ENCODE peak calls at places on chromosomes 5 and 9, in four cellular contexts. P, W, F and O are unnamed samples.

GRCh38 chr5:141369994-141370848 is at the start of gene PCDHGB3:
- DNase-seq in P (no peak), W (peak), F (no peak), O (peak)

GRCh38 chr5:140131967-140132409 is 6.3 kb downstream of the IGIP start:
- DNase-seq in P (peak), W (peak), F (peak), O (peak)

GRCh38 chr5:111231053-111231586 is 6.9 kb downstream of the CAMK4 start:
- DNase-seq in P (no peak), W (no peak), F (no peak), O (no peak)

GRCh38 chr5:173329370-173330150 is 1.3 kb upstream of the STC2 start:
- DNase-seq in P (no peak), W (peak), F (no peak), O (no peak)

GRCh38 chr5:67149933-67150523 is 46.6 kb downstream of the CD180 start:
- DNase-seq in P (no peak), W (peak), F (no peak), O (peak)

GRCh38 chr5:115543931-115544370 is 624 bp downstream of the FEM1C start:
- DNase-seq in P (no peak), W (peak), F (no peak), O (peak)

GRCh38 chr9:6788175-6789016 is 30.6 kb downstream of the KDM4C start:
- DNase-seq in P (peak), W (peak), F (peak), O (peak)

GRCh38 chr5:102670224-102670836 is 84.8 kb upstream of the PAM start:
- DNase-seq in P (no peak), W (no peak), F (no peak), O (peak)

GRCh38 chr5:12586406-12586805 is 682.2 kb upstream of the CTNND2 start:
- DNase-seq in P (no peak), W (no peak), F (no peak), O (no peak)

GRCh38 chr9:94030318-94031179 is 53.7 kb upstream of the PTPDC1 start:
- DNase-seq in P (peak), W (peak), F (peak), O (peak)

GRCh38 chr9:110996436-110997224 is 41.6 kb downstream of the LPAR1 start:
- DNase-seq in P (peak), W (peak), F (no peak), O (peak)

GRCh38 chr9:114754574-114754973 is 51.3 kb downstream of the TNFSF15 start:
- DNase-seq in P (no peak), W (no peak), F (no peak), O (no peak)

GRCh38 chr5:62720036-62720441 is 141.4 kb downstream of the LRRC70 start:
- DNase-seq in P (peak), W (peak), F (peak), O (peak)

GRCh38 chr9:96071245-96072124 is 196.0 kb downstream of the ERCC6L2 start:
- DNase-seq in P (no peak), W (peak), F (no peak), O (peak)

GRCh38 chr9:6484210-6484609 is 71.2 kb downstream of the UHRF2 start:
- DNase-seq in P (no peak), W (no peak), F (no peak), O (no peak)

GRCh38 chr5:160441352-160441781 is 19.7 kb downstream of the PTTG1 start:
- DNase-seq in P (no peak), W (no peak), F (no peak), O (no peak)

GRCh38 chr5:81121836-81122235 is 111.3 kb upstream of the CKMT2 start:
- DNase-seq in P (no peak), W (no peak), F (no peak), O (no peak)

GRCh38 chr9:107875571-107875980 is 386.0 kb upstream of the KLF4 start:
- DNase-seq in P (no peak), W (peak), F (no peak), O (peak)

GRCh38 chr9:115746496-115746895 is 407.1 kb upstream of the PAPPA start:
- DNase-seq in P (no peak), W (peak), F (no peak), O (peak)

GRCh38 chr5:138611295-138612220 is 36.4 kb upstream of the HSPA9 start:
- DNase-seq in P (no peak), W (no peak), F (no peak), O (no peak)

GRCh38 chr5:66929281-66929680 is 267.3 kb downstream of the CD180 start:
- DNase-seq in P (no peak), W (no peak), F (no peak), O (no peak)

GRCh38 chr5:23268136-23268535 is 239.3 kb upstream of the PRDM9 start:
- DNase-seq in P (no peak), W (no peak), F (no peak), O (peak)

GRCh38 chr5:34914671-34915138 is 599 bp downstream of the RAD1 start:
- DNase-seq in P (no peak), W (peak), F (no peak), O (peak)

GRCh38 chr5:176740702-176741565 is 69.4 kb upstream of the UNC5A start:
- DNase-seq in P (no peak), W (no peak), F (no peak), O (no peak)

GRCh38 chr5:112957970-112958773 is 18.4 kb upstream of the DCP2 start:
- DNase-seq in P (peak), W (peak), F (peak), O (peak)

GRCh38 chr9:96505316-96505991 is 55.5 kb downstream of the HABP4 start:
- DNase-seq in P (no peak), W (peak), F (no peak), O (peak)

GRCh38 chr9:97397220-97397619 is 14.7 kb upstream of the TDRD7 start:
- DNase-seq in P (no peak), W (peak), F (peak), O (peak)

GRCh38 chr5:123916331-123917121 is 404.5 kb downstream of the CSNK1G3 start:
- DNase-seq in P (peak), W (peak), F (peak), O (peak)

GRCh38 chr9:120909904-120910303 is 16.7 kb downstream of the TRAF1 start:
- DNase-seq in P (no peak), W (no peak), F (no peak), O (no peak)

GRCh38 chr5:134438268-134438622 is 26.6 kb upstream of the CDKN2AIPNL start:
- DNase-seq in P (no peak), W (peak), F (no peak), O (peak)

GRCh38 chr5:150618588-150619281 is 21.7 kb upstream of the SYNPO start:
- DNase-seq in P (no peak), W (peak), F (peak), O (no peak)

GRCh38 chr5:54719384-54720306 is 202.1 kb downstream of the SNX18 start:
- DNase-seq in P (no peak), W (peak), F (peak), O (peak)

GRCh38 chr9:72431036-72431435 is 66.0 kb upstream of the ZFAND5 start:
- DNase-seq in P (no peak), W (no peak), F (no peak), O (no peak)

GRCh38 chr5:139688088-139688702 is 40.0 kb downstream of the CXXC5 start:
- DNase-seq in P (no peak), W (no peak), F (no peak), O (no peak)

GRCh38 chr9:10371824-10372223 is 241.0 kb downstream of the PTPRD start:
- DNase-seq in P (no peak), W (no peak), F (no peak), O (no peak)

DNA sequence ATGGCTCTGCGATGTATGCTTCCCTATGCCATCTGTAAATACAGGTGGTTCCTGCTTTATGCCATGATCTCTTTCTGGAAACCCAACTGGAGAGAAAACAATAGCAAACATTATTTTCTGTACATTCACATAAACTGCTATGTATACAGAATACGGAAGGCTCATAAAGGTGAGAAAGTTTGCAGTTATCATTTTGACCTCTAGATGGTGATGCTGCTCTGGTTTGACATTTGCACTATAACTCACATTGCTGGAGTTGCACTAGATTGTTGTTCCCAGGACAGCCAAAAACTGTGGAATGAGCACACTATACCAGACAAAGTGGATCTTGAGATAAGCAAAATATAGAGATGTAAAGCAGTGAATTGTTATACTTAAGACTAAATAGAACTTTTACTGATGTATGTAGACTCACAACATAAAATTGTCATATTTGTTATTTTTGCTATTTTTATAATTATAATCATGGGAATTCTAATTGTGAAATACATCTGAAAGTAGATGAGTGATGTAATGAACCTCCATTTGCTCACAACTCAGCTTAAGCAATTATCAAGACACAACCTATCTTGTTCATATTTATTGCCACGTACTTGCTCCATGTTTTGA is 246.5 kb downstream of the PTPRD start:
- DNase-seq in P (no peak), W (peak), F (no peak), O (peak)
- TF ChIP-seq CTCF in P (peak), W (peak), F (peak), O (peak)

DNA sequence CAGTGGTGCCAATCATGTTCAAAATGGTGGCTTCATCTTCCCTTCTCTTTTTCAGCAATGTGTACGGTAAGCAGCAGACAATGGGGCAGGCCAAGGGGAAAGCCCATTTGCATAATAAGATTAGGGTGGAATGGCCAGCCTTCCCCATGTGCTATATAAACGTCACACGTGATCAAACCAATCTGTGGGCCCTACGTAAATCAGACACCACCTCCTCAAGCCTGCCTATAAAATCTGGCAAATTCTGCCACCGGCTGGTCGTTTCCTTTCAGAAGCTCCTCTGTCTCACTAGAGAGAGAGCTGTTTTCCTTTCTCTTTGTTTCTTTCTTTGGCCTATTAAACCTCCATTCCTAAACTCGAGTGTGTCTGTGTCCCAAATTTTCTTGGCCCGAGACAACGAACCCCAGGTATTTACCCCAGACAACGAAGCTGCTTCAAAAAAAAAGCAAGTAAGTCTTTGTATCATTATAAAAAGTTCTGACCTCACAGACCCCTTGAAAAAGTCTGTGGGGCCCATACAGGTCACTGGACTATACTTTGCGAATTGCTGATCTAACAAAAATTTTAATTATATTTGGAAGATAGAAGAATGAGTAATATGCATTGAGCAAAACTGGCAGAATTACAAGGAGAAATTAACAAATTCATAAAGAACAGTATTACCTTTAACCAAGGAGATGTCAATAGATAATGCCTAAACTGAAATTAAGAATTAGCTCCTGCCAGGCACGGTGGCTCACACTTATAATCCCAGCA is 15.2 kb downstream of the ZBTB5 start:
- DNase-seq in P (no peak), W (no peak), F (no peak), O (no peak)
- H3K4me3 ChIP-seq in P (no peak), W (no peak), F (no peak), O (no peak)

DNA sequence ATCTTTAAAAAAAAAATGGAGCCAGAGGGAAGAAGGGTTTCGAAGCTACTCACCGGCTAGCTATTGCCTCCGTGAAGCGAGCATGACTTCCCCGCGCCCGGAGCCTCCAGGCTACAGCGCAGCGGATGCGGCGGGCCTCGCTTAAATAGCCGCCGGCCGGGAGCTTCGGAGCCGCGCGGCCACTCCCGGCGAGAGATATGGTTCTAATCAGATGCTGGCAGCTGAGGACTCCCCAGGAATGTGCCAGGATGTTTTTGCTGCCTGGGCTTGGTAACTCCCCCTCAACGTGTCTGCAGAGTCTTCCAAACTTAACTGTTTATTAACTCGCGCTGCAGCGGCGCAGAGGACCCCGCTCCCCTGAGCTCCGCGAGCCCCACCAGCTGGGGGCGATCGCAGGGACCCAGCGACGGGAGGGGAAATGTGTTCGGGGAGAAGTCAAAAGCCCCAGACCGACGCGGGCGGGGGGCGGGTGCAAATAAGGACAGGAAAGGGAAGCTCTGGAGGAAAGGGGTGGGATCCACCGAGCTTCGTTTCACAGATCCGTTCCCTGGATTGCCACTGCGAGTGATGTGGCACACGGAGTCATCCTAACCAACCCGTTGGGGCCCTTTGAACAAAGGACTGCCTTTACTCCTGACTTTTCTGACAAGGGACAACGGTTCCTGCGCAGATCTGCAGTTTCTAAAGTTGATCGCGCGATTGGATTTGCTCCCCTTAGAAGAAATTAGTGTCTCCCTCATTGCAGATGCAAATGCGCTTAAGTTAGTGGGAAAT is at the start of gene DAB2:
- DNase-seq in P (peak), W (peak), F (peak), O (peak)
- TF ChIP-seq CTCF in P (peak), W (peak), F (peak), O (peak)

GRCh38 chr9:75775966-75776691 is 114.3 kb upstream of the PCSK5 start:
- DNase-seq in P (no peak), W (no peak), F (no peak), O (no peak)

GRCh38 chr9:75780185-75780584 is 110.3 kb upstream of the PCSK5 start:
- DNase-seq in P (no peak), W (no peak), F (no peak), O (no peak)

GRCh38 chr9:75775173-75775572 is 115.3 kb upstream of the PCSK5 start:
- DNase-seq in P (no peak), W (no peak), F (no peak), O (no peak)
- H3K4me3 ChIP-seq in P (no peak), W (no peak), F (no peak), O (no peak)

GRCh38 chr5:78359831-78360673 is at the start of gene SCAMP1:
- DNase-seq in P (peak), W (peak), F (peak), O (peak)
- TF ChIP-seq CTCF in P (no peak), W (no peak), F (no peak), O (no peak)

DNA sequence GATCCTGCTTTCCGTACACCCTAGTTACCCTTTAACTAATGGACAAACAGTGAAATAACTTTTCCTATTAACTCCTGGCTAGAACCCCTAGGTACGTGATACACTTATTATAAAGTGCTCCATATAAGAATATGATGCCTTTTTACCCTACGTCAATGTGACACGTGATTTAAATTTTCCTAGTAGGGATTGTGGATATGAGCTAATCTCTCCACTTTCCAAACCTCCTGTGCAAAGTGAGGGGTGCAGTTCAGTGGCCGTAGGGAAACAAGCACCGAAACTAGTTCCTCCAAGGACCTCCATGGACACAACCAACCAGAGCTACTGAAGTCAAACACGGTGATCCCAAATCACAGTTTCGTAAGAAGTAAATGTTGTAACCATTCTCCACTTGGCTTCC is 19.3 kb downstream of the NFIB start:
- DNase-seq in P (no peak), W (no peak), F (no peak), O (no peak)
- H3K4me3 ChIP-seq in P (no peak), W (no peak), F (no peak), O (no peak)

DNA sequence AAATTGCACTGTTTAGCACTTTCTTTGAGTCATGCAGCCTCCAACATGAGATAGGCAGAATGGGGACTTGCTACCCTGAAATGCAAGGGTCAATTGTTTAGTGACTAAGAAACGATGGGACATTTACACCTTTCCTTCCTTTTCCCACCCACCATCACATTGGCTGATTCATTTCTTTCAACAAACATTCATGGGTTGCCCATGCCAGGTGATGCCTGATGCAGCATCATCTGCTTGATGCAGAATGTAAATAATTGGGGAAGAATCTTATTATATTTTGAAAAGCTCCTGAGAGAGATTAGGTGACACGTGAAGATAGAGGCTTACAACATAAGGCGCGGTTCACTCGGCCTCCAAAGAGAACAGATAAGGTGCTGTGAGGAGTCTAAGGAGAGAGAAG is 4.5 kb upstream of the TRMT10B start:
- DNase-seq in P (no peak), W (no peak), F (no peak), O (no peak)
- TF ChIP-seq CTCF in P (no peak), W (no peak), F (no peak), O (no peak)

DNA sequence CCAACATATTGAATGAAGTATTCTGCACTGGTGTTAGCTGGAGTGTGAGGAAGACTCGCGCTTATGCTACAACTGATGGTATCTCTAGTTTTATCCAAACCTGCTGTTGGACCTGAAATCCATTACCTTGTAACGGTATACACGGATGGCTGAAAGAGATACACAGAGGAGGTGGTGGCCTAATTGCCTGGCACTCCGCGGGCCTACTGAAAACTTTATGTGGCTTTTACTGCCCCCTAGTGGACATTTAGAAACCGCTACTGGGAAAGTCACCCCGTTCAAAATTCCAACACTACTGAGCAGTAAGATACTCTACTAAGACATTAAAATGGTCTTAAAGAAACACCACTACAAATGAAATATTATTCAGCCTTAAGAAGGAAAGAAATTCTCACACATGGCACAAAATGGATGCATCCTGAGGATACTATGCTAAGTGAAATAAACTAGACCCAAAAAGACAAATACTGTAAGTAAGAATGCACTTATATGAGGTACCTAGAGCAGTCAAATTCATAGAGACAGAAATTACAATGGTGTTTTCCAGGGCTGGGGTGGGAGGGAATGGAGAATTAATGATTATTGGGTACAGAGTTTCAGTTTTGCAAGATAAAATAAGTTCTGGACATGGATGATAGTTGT is 100.4 kb downstream of the TTLL11 start:
- DNase-seq in P (no peak), W (peak), F (no peak), O (peak)
- H3K4me3 ChIP-seq in P (no peak), W (no peak), F (no peak), O (no peak)

GRCh38 chr9:135726138-135726853 is 24.3 kb downstream of the KCNT1 start:
- DNase-seq in P (no peak), W (no peak), F (no peak), O (no peak)
- TF ChIP-seq CTCF in P (peak), W (no peak), F (no peak), O (no peak)